ENCODE peak calls at places on chromosomes 7 and 10, in ten cellular contexts. I, Z, H, O, C, L, J, T, D and Y are unnamed samples.

GRCh38 chr10:118776033-118776432 is 21.3 kb upstream of the CACUL1 start:
- ATAC-seq in I (no peak), Z (no peak), H (no peak), O (no peak), C (no peak), L (no peak), J (no peak), T (no peak), D (no peak), Y (no peak)

GRCh38 chr7:27901028-27901760 is 161.2 kb downstream of the TAX1BP1 start:
- ATAC-seq in I (peak; percentile 60), Z (peak; percentile 30), H (peak; percentile 84), O (peak; percentile 66), C (peak; percentile 77), L (peak; percentile 28), J (peak; percentile 37), T (peak; percentile 38), D (no peak), Y (peak; percentile 72)

GRCh38 chr7:50696810-50697582 is 85.7 kb downstream of the GRB10 start:
- ATAC-seq in I (peak; percentile 51), Z (peak; percentile 40), H (peak; percentile 36), O (no peak), C (peak; percentile 62), L (no peak), J (peak; percentile 75), T (no peak), D (peak; percentile 44), Y (no peak)

GRCh38 chr7:135946289-135947055 is 30.7 kb downstream of the MTPN start:
- ATAC-seq in I (no peak), Z (no peak), H (no peak), O (no peak), C (no peak), L (no peak), J (no peak), T (no peak), D (no peak), Y (no peak)

GRCh38 chr7:146116452-146117219 is at the start of gene CNTNAP2:
- ATAC-seq in I (no peak), Z (no peak), H (no peak), O (no peak), C (peak; percentile 71), L (no peak), J (no peak), T (peak; percentile 72), D (no peak), Y (no peak)

GRCh38 chr7:70565723-70566122 is 566.2 kb upstream of the GALNT17 start:
- ATAC-seq in I (no peak), Z (no peak), H (no peak), O (no peak), C (no peak), L (no peak), J (no peak), T (no peak), D (no peak), Y (no peak)

GRCh38 chr10:119834188-119834587 is 38.5 kb downstream of the MCMBP start:
- ATAC-seq in I (peak; percentile 82), Z (no peak), H (peak; percentile 84), O (no peak), C (no peak), L (no peak), J (no peak), T (no peak), D (no peak), Y (peak; percentile 80)

GRCh38 chr10:33335550-33335799 is 1.0 kb upstream of the NRP1 start:
- ATAC-seq in I (no peak), Z (no peak), H (no peak), O (no peak), C (no peak), L (peak; percentile 3), J (no peak), T (no peak), D (no peak), Y (peak; percentile 26)

GRCh38 chr7:23380961-23381360 is 81.8 kb downstream of the MALSU1 start:
- ATAC-seq in I (no peak), Z (no peak), H (no peak), O (no peak), C (no peak), L (no peak), J (no peak), T (no peak), D (no peak), Y (peak; percentile 43)

GRCh38 chr10:131427253-131427652 is 115.7 kb upstream of the TCERG1L start:
- ATAC-seq in I (no peak), Z (no peak), H (no peak), O (no peak), C (no peak), L (no peak), J (no peak), T (no peak), D (no peak), Y (no peak)

GRCh38 chr10:7300327-7300726 is 110.5 kb downstream of the SFMBT2 start:
- ATAC-seq in I (peak; percentile 49), Z (no peak), H (no peak), O (peak; percentile 42), C (no peak), L (peak; percentile 58), J (no peak), T (peak; percentile 64), D (no peak), Y (no peak)

GRCh38 chr7:22728416-22729029 is 1.5 kb downstream of the IL6 start:
- ATAC-seq in I (no peak), Z (no peak), H (no peak), O (no peak), C (no peak), L (no peak), J (peak; percentile 14), T (no peak), D (no peak), Y (no peak)

GRCh38 chr10:95485030-95485429 is 76.1 kb downstream of the SORBS1 start:
- ATAC-seq in I (no peak), Z (no peak), H (no peak), O (no peak), C (no peak), L (no peak), J (no peak), T (no peak), D (no peak), Y (no peak)

GRCh38 chr7:158746957-158747356 is 42.4 kb upstream of the NCAPG2 start:
- ATAC-seq in I (no peak), Z (no peak), H (no peak), O (no peak), C (no peak), L (no peak), J (no peak), T (no peak), D (no peak), Y (no peak)